ENCODE peak calls at places on chromosomes 11 and 22, in four cellular contexts. P is mucosa of descending colon, R is NB4, Q is activated gamma-delta T cell. M is an unnamed sample.

GRCh38 chr11:134578807-134579708 is 167.0 kb upstream of the B3GAT1 start:
- DNase-seq in Q (no peak), R (peak), P (no peak), M (no peak)

GRCh38 chr22:36383110-36383581 is 4.6 kb downstream of the MYH9 start:
- DNase-seq in R (peak), Q (no peak), P (no peak), M (peak)

GRCh38 chr11:13358871-13359270 is 81.3 kb downstream of the BMAL1 start:
- DNase-seq in R (no peak), Q (no peak), P (no peak), M (peak)

GRCh38 chr22:40036591-40037225 is 42.0 kb downstream of the FAM83F start:
- DNase-seq in Q (no peak), R (peak), P (no peak), M (peak)

GRCh38 chr11:111631034-111631665 is 28.9 kb downstream of the SIK2 start:
- DNase-seq in R (no peak), Q (no peak), P (no peak), M (peak)

GRCh38 chr11:94283678-94284077 is 20.7 kb upstream of the IZUMO1R start:
- DNase-seq in P (no peak), Q (no peak), R (no peak), M (no peak)

GRCh38 chr22:40178417-40179409 is 988 bp downstream of the TNRC6B start:
- DNase-seq in P (peak), Q (no peak), R (peak), M (peak)

GRCh38 chr11:134544095-134544815 is 132.2 kb upstream of the B3GAT1 start:
- DNase-seq in R (no peak), Q (no peak), P (no peak), M (no peak)

GRCh38 chr11:112652786-112653390 is 308.3 kb upstream of the NCAM1 start:
- DNase-seq in Q (no peak), R (no peak), P (no peak), M (peak)

GRCh38 chr11:124602751-124603150 is 8.5 kb upstream of the PANX3 start:
- DNase-seq in R (no peak), P (no peak), Q (no peak), M (no peak)

GRCh38 chr11:76162336-76163288 is 43.7 kb downstream of the WNT11 start:
- DNase-seq in R (no peak), P (peak), Q (no peak), M (no peak)

M was measured in kidney tubule cell.